ENCODE peak calls at places on chromosomes 7 and 10, in four cellular contexts. C, H, P and T are unnamed samples.

GRCh38 chr7:1825877-1826741 is 156.0 kb downstream of the ELFN1 start:
- DNase-seq in C (no peak), P (no peak), H (no peak), T (no peak)

GRCh38 chr7:156257904-156258303 is 382.7 kb upstream of the RNF32 start:
- DNase-seq in C (no peak), P (no peak), H (no peak), T (no peak)

GRCh38 chr7:111650456-111650999 is 88.2 kb upstream of the IMMP2L start:
- DNase-seq in H (no peak), P (no peak), C (peak; percentile 75), T (no peak)

GRCh38 chr7:132317856-132318255 is 258.4 kb downstream of the PLXNA4 start:
- DNase-seq in C (no peak), P (no peak), H (no peak), T (no peak)

GRCh38 chr10:28054211-28054888 is 55.5 kb upstream of the ODAD2 start:
- DNase-seq in C (peak; percentile 71), H (no peak), P (peak; percentile 31), T (no peak)

GRCh38 chr7:18997477-18998130 is 119.8 kb downstream of the TWIST1 start:
- DNase-seq in C (no peak), P (no peak), H (no peak), T (no peak)

GRCh38 chr10:79378647-79379511 is 31.6 kb downstream of the PPIF start:
- DNase-seq in P (no peak), C (no peak), H (no peak), T (no peak)

GRCh38 chr10:84613336-84614021 is 285.1 kb downstream of the CCSER2 start:
- DNase-seq in P (no peak), C (peak; percentile 34), H (no peak), T (no peak)

GRCh38 chr10:119428789-119429188 is 113.7 kb downstream of the RGS10 start:
- DNase-seq in C (no peak), P (no peak), H (no peak), T (peak; percentile 16)

GRCh38 chr10:31347705-31348104 is 28.7 kb downstream of the ZEB1 start:
- DNase-seq in P (no peak), H (no peak), C (no peak), T (no peak)

GRCh38 chr7:155090647-155091046 is 20.5 kb downstream of the HTR5A start:
- DNase-seq in P (no peak), H (no peak), C (no peak), T (no peak)